ENCODE peak calls at places on chromosomes 13 and 19, in four cellular contexts. E is aorta, I is cardiac muscle cell, V is astrocyte. T is an unnamed sample.

GRCh38 chr13:45296259-45296658 is 44.7 kb downstream of the TPT1 start:
- DNase-seq in E (no peak), I (no peak), V (no peak), T (no peak)

GRCh38 chr19:43532571-43532961 is 422 bp upstream of the ZNF575 start:
- DNase-seq in E (peak; percentile 82), I (no peak), V (no peak), T (no peak)

GRCh38 chr19:29004796-29005195 is 208.2 kb downstream of the UQCRFS1 start:
- DNase-seq in E (peak; percentile 67), I (no peak), V (no peak), T (no peak)

GRCh38 chr13:61463027-61463426 is 47.4 kb upstream of the PCDH20 start:
- DNase-seq in E (no peak), I (no peak), V (no peak), T (no peak)

GRCh38 chr19:19835560-19836038 is 14.0 kb upstream of the ZNF506 start:
- DNase-seq in E (no peak), I (no peak), V (no peak), T (no peak)

GRCh38 chr13:53189162-53189561 is 160.5 kb downstream of the OLFM4 start:
- DNase-seq in E (no peak), I (no peak), V (no peak), T (peak; percentile 28)

GRCh38 chr19:956747-957451 is 27.2 kb upstream of the WDR18 start:
- DNase-seq in E (no peak), I (peak; percentile 33), V (peak; percentile 52), T (peak; percentile 61)

GRCh38 chr19:741506-742131 is 9.3 kb upstream of the MISP start:
- DNase-seq in E (no peak), I (no peak), V (no peak), T (peak; percentile 44)

GRCh38 chr13:50682002-50682401 is 161.5 kb downstream of the DLEU7 start:
- DNase-seq in E (no peak), I (no peak), V (no peak), T (no peak)

GRCh38 chr13:72545030-72545719 is 182.3 kb downstream of the MZT1 start:
- DNase-seq in E (no peak), I (no peak), V (no peak), T (no peak)

GRCh38 chr19:38932425-38933179 is 1.9 kb downstream of the MRPS12 start:
- DNase-seq in E (no peak), I (peak; percentile 61), V (peak; percentile 28), T (peak; percentile 55)

GRCh38 chr13:99859178-99860177 is 112.1 kb downstream of the ZIC5 start:
- DNase-seq in E (no peak), I (no peak), V (no peak), T (peak; percentile 49)

GRCh38 chr19:35742121-35742724 is at the start of gene IGFLR1:
- DNase-seq in E (no peak), I (no peak), V (no peak), T (no peak)

GRCh38 chr13:101149735-101150380 is 266.4 kb downstream of the NALCN start:
- DNase-seq in E (no peak), I (peak; percentile 35), V (peak; percentile 10), T (peak; percentile 66)

GRCh38 chr13:99393791-99394735 is 86.9 kb upstream of the GPR183 start:
- DNase-seq in E (no peak), I (no peak), V (no peak), T (no peak)

GRCh38 chr19:55692681-55693081 is 17.7 kb downstream of the EPN1 start:
- DNase-seq in E (peak; percentile 75), I (no peak), V (no peak), T (no peak)

GRCh38 chr19:1000095-1000494 is at the start of gene GRIN3B:
- DNase-seq in E (peak; percentile 89), I (peak; percentile 50), V (no peak), T (peak; percentile 81)

GRCh38 chr13:87671031-87671823 is at the start of gene SLITRK5:
- DNase-seq in E (peak; percentile 91), I (peak; percentile 59), V (peak; percentile 42), T (peak; percentile 90)

GRCh38 chr13:30739646-30740642 is 4.6 kb downstream of the ALOX5AP start:
- DNase-seq in E (no peak), I (peak; percentile 89), V (peak; percentile 99), T (peak; percentile 36)

GRCh38 chr13:99063952-99064351 is 86.1 kb upstream of the DOCK9 start:
- DNase-seq in E (no peak), I (no peak), V (no peak), T (no peak)

GRCh38 chr13:24064258-24064860 is 96.2 kb upstream of the SPATA13 start:
- DNase-seq in E (no peak), I (no peak), V (no peak), T (no peak)

GRCh38 chr19:46670874-46671273 is 9.9 kb upstream of the DACT3 start:
- DNase-seq in E (no peak), I (no peak), V (peak; percentile 39), T (no peak)

GRCh38 chr13:50382951-50383350 is 367.7 kb downstream of the KCNRG start:
- DNase-seq in E (no peak), I (no peak), V (no peak), T (no peak)

GRCh38 chr13:97223711-97224461 is 1.8 kb downstream of the MBNL2 start:
- DNase-seq in E (peak; percentile 73), I (peak; percentile 95), V (peak; percentile 95), T (peak; percentile 74)

GRCh38 chr19:15062036-15062435 is 12.8 kb downstream of the CASP14 start:
- DNase-seq in E (no peak), I (no peak), V (no peak), T (no peak)

GRCh38 chr13:111046590-111047141 is 68.4 kb upstream of the ARHGEF7 start:
- DNase-seq in E (no peak), I (peak; percentile 34), V (no peak), T (no peak)

GRCh38 chr19:17787274-17787913 is 7.5 kb upstream of the B3GNT3 start:
- DNase-seq in E (no peak), I (no peak), V (no peak), T (no peak)
- H3K36me3 ChIP-seq in E (no peaks in the 10 kb centered on the region), I (no peaks in the 10 kb centered on the region), V (no peaks in the 10 kb centered on the region), T (no peaks in the 10 kb centered on the region)

DNA sequence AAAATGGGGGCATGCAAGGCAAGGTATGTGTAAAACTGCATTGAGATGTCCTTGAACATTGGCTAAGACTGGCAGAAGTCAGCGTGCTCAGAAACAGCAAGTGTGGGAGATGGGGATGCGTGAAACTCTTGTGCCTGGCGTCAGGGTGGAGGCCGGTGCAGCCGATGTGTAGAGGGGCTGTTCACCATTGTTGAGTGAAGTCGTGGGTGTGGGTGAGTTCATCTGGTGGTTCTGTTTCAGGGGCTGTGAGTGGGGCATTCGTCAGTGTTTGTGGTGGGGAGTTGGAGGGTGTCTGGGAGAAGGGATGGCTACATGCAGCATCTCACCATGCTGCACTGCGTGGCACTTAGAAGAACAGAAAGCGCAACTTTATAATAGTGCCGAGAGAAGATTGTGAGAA is 11.4 kb upstream of the MIA start:
- DNase-seq in E (no peak), I (no peak), V (no peak), T (no peak)
- H3K36me3 ChIP-seq in E (peaks cover 6% of the 10 kb centered on the region), I (peaks cover 53% of the 10 kb centered on the region), V (peaks cover 51% of the 10 kb centered on the region), T (peaks cover 72% of the 10 kb centered on the region)

GRCh38 chr13:113948034-113948742 is 25.7 kb downstream of the C13orf46 start:
- DNase-seq in E (peak; percentile 56), I (no peak), V (no peak), T (peak; percentile 49)
- H3K36me3 ChIP-seq in E (no peaks in the 10 kb centered on the region), I (no peaks in the 10 kb centered on the region), V (peaks cover 2% of the 10 kb centered on the region), T (no peaks in the 10 kb centered on the region)

GRCh38 chr13:29525757-29526156 is 69.7 kb downstream of the SLC7A1 start:
- DNase-seq in E (no peak), I (no peak), V (no peak), T (no peak)

GRCh38 chr13:29529755-29530154 is 65.7 kb downstream of the SLC7A1 start:
- DNase-seq in E (no peak), I (no peak), V (no peak), T (no peak)

GRCh38 chr13:29527511-29527910 is 68.0 kb downstream of the SLC7A1 start:
- DNase-seq in E (no peak), I (no peak), V (no peak), T (no peak)

GRCh38 chr13:29526741-29527140 is 68.7 kb downstream of the SLC7A1 start:
- DNase-seq in E (no peak), I (no peak), V (no peak), T (no peak)

DNA sequence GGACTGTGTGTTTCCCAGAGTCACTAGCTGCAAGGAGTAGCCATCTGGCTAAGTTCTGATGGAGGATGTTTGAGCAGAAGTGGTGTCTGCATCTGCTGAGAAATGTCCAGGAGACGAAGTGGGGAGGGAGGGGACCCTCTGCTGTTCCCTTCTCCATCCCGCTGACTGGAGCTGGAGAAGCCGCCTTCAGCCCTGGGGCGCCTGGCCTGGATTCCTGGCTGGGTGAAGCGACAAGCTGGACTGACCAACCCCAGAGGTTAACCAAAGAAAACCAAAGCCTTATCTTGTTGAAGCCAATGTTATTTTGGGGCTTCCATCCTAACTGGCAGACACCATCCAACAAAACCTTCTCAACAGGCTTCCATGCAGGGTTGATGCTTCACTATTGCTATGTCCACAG is 67.6 kb downstream of the SLC7A1 start:
- DNase-seq in E (no peak), I (no peak), V (no peak), T (no peak)
- H3K36me3 ChIP-seq in E (no peaks in the 10 kb centered on the region), I (peaks cover 23% of the 10 kb centered on the region), V (peaks cover 53% of the 10 kb centered on the region), T (peaks cover 55% of the 10 kb centered on the region)

DNA sequence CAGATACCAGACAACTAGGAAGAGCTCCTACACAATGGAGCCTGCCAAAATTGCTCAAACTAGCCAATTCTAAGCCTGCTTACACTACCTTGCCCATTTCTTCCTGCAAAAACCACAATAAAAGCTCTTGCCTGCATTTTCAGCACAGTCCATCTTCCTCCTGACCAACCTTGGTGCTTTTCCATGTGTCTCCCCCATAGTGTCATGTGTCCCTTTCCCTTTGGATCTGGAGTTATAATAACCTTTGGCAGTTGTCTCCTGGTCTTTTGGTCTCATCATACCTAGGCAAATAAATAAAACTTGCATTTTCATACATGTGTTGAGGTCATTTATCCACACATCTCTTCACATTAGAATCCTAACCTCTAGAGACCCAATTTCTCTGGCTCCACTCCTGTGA is 203.1 kb upstream of the TRPC4 start:
- DNase-seq in E (no peak), I (no peak), V (no peak), T (no peak)
- H3K36me3 ChIP-seq in E (no peaks in the 10 kb centered on the region), I (no peaks in the 10 kb centered on the region), V (no peaks in the 10 kb centered on the region), T (no peaks in the 10 kb centered on the region)

GRCh38 chr19:10450191-10450852 is 30.0 kb downstream of the PDE4A start:
- DNase-seq in E (no peak), I (no peak), V (no peak), T (no peak)
- H3K36me3 ChIP-seq in E (no peaks in the 10 kb centered on the region), I (no peaks in the 10 kb centered on the region), V (no peaks in the 10 kb centered on the region), T (peaks cover 3% of the 10 kb centered on the region)

GRCh38 chr19:31531326-31531725 is 182.1 kb upstream of the TSHZ3 start:
- DNase-seq in E (no peak), I (no peak), V (no peak), T (no peak)

GRCh38 chr19:31533114-31533513 is 183.9 kb upstream of the TSHZ3 start:
- DNase-seq in E (no peak), I (peak; percentile 47), V (no peak), T (no peak)

GRCh38 chr19:31530781-31531180 is 181.5 kb upstream of the TSHZ3 start:
- DNase-seq in E (no peak), I (no peak), V (no peak), T (no peak)

GRCh38 chr19:31534231-31534630 is 185.0 kb upstream of the TSHZ3 start:
- DNase-seq in E (no peak), I (no peak), V (no peak), T (no peak)

GRCh38 chr19:31532034-31532433 is 182.8 kb upstream of the TSHZ3 start:
- DNase-seq in E (no peak), I (no peak), V (no peak), T (no peak)
- H3K36me3 ChIP-seq in E (no peaks in the 10 kb centered on the region), I (no peaks in the 10 kb centered on the region), V (no peaks in the 10 kb centered on the region), T (no peaks in the 10 kb centered on the region)

T was measured in A673.